ENCODE peak calls at places on chromosome 16, in seven cellular contexts. J, Z, E, V, O, I and X are unnamed samples.

GRCh38 chr16:56662357-56663354 is 4.9 kb downstream of the MT1F start:
- DNase-seq in E (no peak), J (no peak), V (no peak), O (no peak), Z (no peak), I (no peak), X (no peak)

GRCh38 chr16:79843145-79843544 is 242.6 kb upstream of the MAF start:
- DNase-seq in E (no peak), Z (no peak), V (no peak), I (no peak), O (no peak), J (no peak), X (no peak)

GRCh38 chr16:48041861-48042435 is 113.8 kb downstream of the ABCC12 start:
- DNase-seq in E (no peak), I (no peak), O (no peak), V (no peak), Z (no peak), J (peak; percentile 24), X (no peak)

GRCh38 chr16:81487301-81487720 is 42.7 kb downstream of the CMIP start:
- DNase-seq in E (no peak), Z (no peak), I (no peak), V (no peak), O (no peak), J (no peak), X (no peak)

GRCh38 chr16:57118461-57119084 is 26.2 kb downstream of the CPNE2 start:
- DNase-seq in E (no peak), V (no peak), Z (no peak), O (no peak), I (no peak), J (no peak), X (no peak)

GRCh38 chr16:56584276-56584675 is 5.1 kb upstream of the MT3 start:
- DNase-seq in I (no peak), J (no peak), E (no peak), O (no peak), V (no peak), Z (no peak), X (no peak)

GRCh38 chr16:68599586-68599985 is 45.5 kb upstream of the CDH3 start:
- DNase-seq in O (no peak), J (no peak), Z (no peak), E (no peak), V (no peak), I (no peak), X (no peak)

GRCh38 chr16:82329504-82330192 is 159.6 kb upstream of the MPHOSPH6 start:
- DNase-seq in I (no peak), Z (no peak), E (no peak), V (peak; percentile 59), J (no peak), O (no peak), X (peak; percentile 53)

GRCh38 chr16:56866955-56867830 is 2.2 kb downstream of the SLC12A3 start:
- DNase-seq in I (peak; percentile 63), E (peak; percentile 64), O (no peak), Z (peak; percentile 40), J (peak; percentile 60), V (peak; percentile 64), X (no peak)

GRCh38 chr16:60636117-60636516 is 1400.1 kb downstream of the CDH8 start:
- DNase-seq in J (no peak), V (no peak), Z (no peak), O (no peak), E (no peak), I (no peak), X (no peak)

GRCh38 chr16:19717781-19718623 is at the start of the genes IQCK and KNOP1:
- DNase-seq in E (peak; percentile 93), J (peak; percentile 90), I (peak; percentile 86), O (peak; percentile 73), Z (peak; percentile 90), V (peak; percentile 88), X (peak; percentile 93)

GRCh38 chr16:31010539-31010938 is at the start of gene STX1B:
- DNase-seq in O (no peak), Z (no peak), J (no peak), V (no peak), I (no peak), E (no peak), X (no peak)

GRCh38 chr16:68233085-68233834 is 2.7 kb downstream of the ESRP2 start:
- DNase-seq in I (no peak), O (no peak), V (no peak), Z (no peak), E (no peak), J (no peak), X (no peak)

GRCh38 chr16:86363057-86363490 is 147.3 kb upstream of the FOXF1 start:
- DNase-seq in V (no peak), O (peak; percentile 90), Z (no peak), J (no peak), I (no peak), E (no peak), X (no peak)

GRCh38 chr16:79079656-79080420 is 520.7 kb downstream of the MAF start:
- DNase-seq in I (no peak), V (no peak), J (no peak), O (no peak), E (no peak), Z (no peak), X (no peak)

GRCh38 chr16:75254359-75254837 is 3.0 kb upstream of the BCAR1 start:
- DNase-seq in E (no peak), O (no peak), J (peak; percentile 92), Z (peak; percentile 24), I (peak; percentile 35), V (no peak), X (peak; percentile 52)

GRCh38 chr16:30350134-30350871 is 4.8 kb downstream of the CD2BP2 start:
- DNase-seq in I (peak; percentile 60), O (no peak), E (no peak), Z (no peak), V (no peak), J (no peak), X (no peak)

GRCh38 chr16:54955757-54956156 is 25.1 kb downstream of the IRX5 start:
- DNase-seq in I (no peak), Z (no peak), J (no peak), E (no peak), V (no peak), O (no peak), X (no peak)

GRCh38 chr16:49510676-49511305 is 137.2 kb downstream of the C16orf78 start:
- DNase-seq in J (no peak), E (no peak), Z (no peak), O (no peak), I (no peak), V (no peak), X (no peak)

GRCh38 chr16:69286941-69287713 is 24.0 kb upstream of the VPS4A start:
- DNase-seq in O (peak; percentile 34), E (peak; percentile 74), V (peak; percentile 34), I (peak; percentile 70), Z (peak; percentile 54), J (peak; percentile 70), X (peak; percentile 75)

GRCh38 chr16:4116328-4117249 is at the start of gene ADCY9:
- DNase-seq in Z (peak; percentile 68), J (peak; percentile 69), V (peak; percentile 80), O (no peak), I (peak; percentile 75), E (peak; percentile 77), X (peak; percentile 83)

GRCh38 chr16:2046125-2046888 is 1.3 kb downstream of the NTHL1 start:
- DNase-seq in V (no peak), I (no peak), Z (no peak), E (no peak), J (no peak), O (no peak), X (no peak)
- H3K4me3 ChIP-seq in V (no peak overlapping the region), I (no peak overlapping the region), Z (peak overlapping the region; percentile 51), E (no peak overlapping the region), J (peak overlapping the region; percentile 68), O (no peak overlapping the region), X (no peak overlapping the region)

GRCh38 chr16:88957456-88957767 is 19.6 kb downstream of the CBFA2T3 start:
- DNase-seq in V (no peak), I (no peak), E (no peak), O (no peak), J (no peak), Z (no peak), X (no peak)
- H3K4me3 ChIP-seq in V (no peak overlapping the region), I (no peak overlapping the region), E (no peak overlapping the region), O (no peak overlapping the region), J (no peak overlapping the region), Z (no peak overlapping the region), X (no peak overlapping the region)

GRCh38 chr16:85028638-85029412 is 1.2 kb downstream of the KIAA0513 start:
- DNase-seq in J (no peak), I (peak; percentile 70), E (peak; percentile 56), O (no peak), V (peak; percentile 83), Z (peak; percentile 41), X (no peak)
- H3K4me3 ChIP-seq in J (peak overlapping the region; percentile 85), I (no peak overlapping the region), E (peak overlapping the region; percentile 84), O (peak overlapping the region; percentile 79), V (peak overlapping the region; percentile 76), Z (peak overlapping the region; percentile 70), X (no peak overlapping the region)

GRCh38 chr16:29025218-29025617 is 40.4 kb downstream of the LAT start:
- DNase-seq in J (no peak), O (no peak), V (no peak), Z (no peak), E (no peak), I (no peak), X (no peak)
- H3K4me3 ChIP-seq in J (no peak overlapping the region), O (no peak overlapping the region), V (no peak overlapping the region), Z (no peak overlapping the region), E (no peak overlapping the region), I (no peak overlapping the region), X (no peak overlapping the region)

GRCh38 chr16:23435500-23435899 is 17.5 kb downstream of the COG7 start:
- DNase-seq in V (peak; percentile 71), O (no peak), I (peak; percentile 42), Z (peak; percentile 28), E (peak; percentile 35), J (peak; percentile 73), X (peak; percentile 53)

GRCh38 chr16:23434380-23434779 is 18.6 kb downstream of the COG7 start:
- DNase-seq in I (peak; percentile 78), V (peak; percentile 25), O (peak; percentile 63), E (no peak), Z (peak; percentile 31), J (peak; percentile 82), X (no peak)

GRCh38 chr16:23432176-23433128 is 20.5 kb downstream of the COG7 start:
- DNase-seq in V (no peak), Z (no peak), O (no peak), J (peak; percentile 20), I (no peak), E (no peak), X (no peak)

GRCh38 chr16:23436992-23437391 is 16.0 kb downstream of the COG7 start:
- DNase-seq in O (no peak), I (no peak), V (no peak), Z (no peak), E (no peak), J (no peak), X (no peak)

DNA sequence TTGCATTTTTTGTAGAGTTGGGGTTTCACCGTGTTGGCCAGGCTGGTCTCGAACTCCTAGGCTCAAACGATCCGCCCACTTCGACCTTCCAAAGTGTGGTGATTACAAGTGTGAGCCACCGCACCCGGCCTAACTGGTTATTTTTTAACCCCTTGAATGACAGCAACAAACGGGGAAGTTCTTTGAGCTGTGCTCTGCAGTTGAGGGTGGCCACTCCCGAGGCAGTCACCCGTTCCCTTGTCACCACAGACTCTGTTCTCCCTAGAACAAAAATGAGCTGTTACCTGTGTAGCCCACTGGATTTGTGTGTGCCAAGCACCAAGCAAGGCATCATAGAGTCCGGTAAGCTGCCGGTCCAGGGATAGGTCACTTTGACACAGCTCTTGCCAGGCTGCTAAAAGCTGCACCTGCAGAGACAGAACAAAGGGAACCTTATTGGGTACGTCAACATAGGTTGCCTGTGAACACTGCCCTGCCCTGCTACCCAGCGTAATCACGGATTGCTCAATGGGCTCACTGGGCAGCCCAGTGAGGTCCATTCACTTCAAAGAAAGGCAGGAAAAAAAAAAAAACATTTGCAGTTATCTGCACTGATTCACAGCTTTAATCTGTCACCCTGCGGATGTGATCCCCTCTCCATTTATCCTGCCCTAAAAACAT is 19.6 kb downstream of the COG7 start:
- DNase-seq in Z (no peak), O (no peak), E (no peak), I (no peak), J (no peak), V (no peak), X (no peak)
- H3K4me3 ChIP-seq in Z (no peak overlapping the region), O (no peak overlapping the region), E (no peak overlapping the region), I (no peak overlapping the region), J (no peak overlapping the region), V (no peak overlapping the region), X (no peak overlapping the region)